ENCODE peak calls at places on chromosomes 11 and 22, in eight cellular contexts. One of them, this sample, is unnamed.

GRCh38 chr11:74731301-74732094 is at the start of gene CHRDL2:
- DNase-seq in HFFc6: no peak
- DNase-seq in T follicular helper cell: no peak
- DNase-seq in fibroblast of pulmonary artery: peak
- DNase-seq in Right ventricle myocardium superior: peak
- DNase-seq in NCI-H2081: no peak
- DNase-seq in posterior vena cava: no peak
- DNase-seq in activated T-helper 1 cell treated with anti-CD3 and anti-CD28 coated beads, Interleukin-2, amount 50 U/mL, for 16 hours: no peak
- DNase-seq in this sample: no peak

GRCh38 chr11:106961048-106961447 is 57.2 kb downstream of the GUCY1A2 start:
- DNase-seq in T follicular helper cell: no peak
- DNase-seq in fibroblast of pulmonary artery: peak
- DNase-seq in Right ventricle myocardium superior: no peak
- DNase-seq in HFFc6: no peak
- DNase-seq in activated T-helper 1 cell treated with anti-CD3 and anti-CD28 coated beads, Interleukin-2, amount 50 U/mL, for 16 hours: no peak
- DNase-seq in NCI-H2081: no peak
- DNase-seq in posterior vena cava: no peak
- DNase-seq in this sample: no peak

GRCh38 chr22:37433786-37434185 is 6.5 kb upstream of the ELFN2 start:
- DNase-seq in fibroblast of pulmonary artery: no peak
- DNase-seq in activated T-helper 1 cell treated with anti-CD3 and anti-CD28 coated beads, Interleukin-2, amount 50 U/mL, for 16 hours: no peak
- DNase-seq in T follicular helper cell: no peak
- DNase-seq in NCI-H2081: no peak
- DNase-seq in posterior vena cava: no peak
- DNase-seq in Right ventricle myocardium superior: no peak
- DNase-seq in HFFc6: no peak
- DNase-seq in this sample: no peak

GRCh38 chr11:125286486-125286885 is 121.9 kb downstream of the PKNOX2 start:
- DNase-seq in NCI-H2081: no peak
- DNase-seq in T follicular helper cell: no peak
- DNase-seq in HFFc6: no peak
- DNase-seq in fibroblast of pulmonary artery: no peak
- DNase-seq in activated T-helper 1 cell treated with anti-CD3 and anti-CD28 coated beads, Interleukin-2, amount 50 U/mL, for 16 hours: no peak
- DNase-seq in posterior vena cava: no peak
- DNase-seq in Right ventricle myocardium superior: no peak
- DNase-seq in this sample: no peak

GRCh38 chr11:4921796-4922195 is 2.3 kb downstream of the OR51G1 start:
- DNase-seq in posterior vena cava: no peak
- DNase-seq in HFFc6: no peak
- DNase-seq in T follicular helper cell: no peak
- DNase-seq in NCI-H2081: no peak
- DNase-seq in fibroblast of pulmonary artery: no peak
- DNase-seq in Right ventricle myocardium superior: no peak
- DNase-seq in activated T-helper 1 cell treated with anti-CD3 and anti-CD28 coated beads, Interleukin-2, amount 50 U/mL, for 16 hours: no peak
- DNase-seq in this sample: no peak

GRCh38 chr22:48192920-48193319 is 1430.5 kb downstream of the TBC1D22A start:
- DNase-seq in NCI-H2081: no peak
- DNase-seq in fibroblast of pulmonary artery: no peak
- DNase-seq in posterior vena cava: no peak
- DNase-seq in Right ventricle myocardium superior: no peak
- DNase-seq in HFFc6: no peak
- DNase-seq in T follicular helper cell: no peak
- DNase-seq in activated T-helper 1 cell treated with anti-CD3 and anti-CD28 coated beads, Interleukin-2, amount 50 U/mL, for 16 hours: no peak
- DNase-seq in this sample: no peak

GRCh38 chr22:32355760-32356159 is 1.9 kb upstream of the RFPL3 start:
- DNase-seq in T follicular helper cell: no peak
- DNase-seq in posterior vena cava: no peak
- DNase-seq in NCI-H2081: no peak
- DNase-seq in HFFc6: no peak
- DNase-seq in fibroblast of pulmonary artery: no peak
- DNase-seq in activated T-helper 1 cell treated with anti-CD3 and anti-CD28 coated beads, Interleukin-2, amount 50 U/mL, for 16 hours: no peak
- DNase-seq in Right ventricle myocardium superior: no peak
- DNase-seq in this sample: no peak

GRCh38 chr11:10844364-10844763 is 13.5 kb downstream of the ZBED5 start:
- DNase-seq in HFFc6: no peak
- DNase-seq in Right ventricle myocardium superior: no peak
- DNase-seq in NCI-H2081: no peak
- DNase-seq in activated T-helper 1 cell treated with anti-CD3 and anti-CD28 coated beads, Interleukin-2, amount 50 U/mL, for 16 hours: no peak
- DNase-seq in T follicular helper cell: no peak
- DNase-seq in fibroblast of pulmonary artery: no peak
- DNase-seq in posterior vena cava: no peak
- DNase-seq in this sample: no peak

GRCh38 chr22:23225724-23226496 is 45.6 kb downstream of the BCR start:
- DNase-seq in fibroblast of pulmonary artery: peak
- DNase-seq in Right ventricle myocardium superior: peak
- DNase-seq in activated T-helper 1 cell treated with anti-CD3 and anti-CD28 coated beads, Interleukin-2, amount 50 U/mL, for 16 hours: no peak
- DNase-seq in posterior vena cava: peak
- DNase-seq in HFFc6: peak
- DNase-seq in T follicular helper cell: peak
- DNase-seq in NCI-H2081: no peak
- DNase-seq in this sample: no peak

GRCh38 chr11:1116104-1116503 is 41.4 kb downstream of the MUC2 start:
- DNase-seq in posterior vena cava: peak
- DNase-seq in activated T-helper 1 cell treated with anti-CD3 and anti-CD28 coated beads, Interleukin-2, amount 50 U/mL, for 16 hours: no peak
- DNase-seq in HFFc6: no peak
- DNase-seq in T follicular helper cell: no peak
- DNase-seq in Right ventricle myocardium superior: peak
- DNase-seq in fibroblast of pulmonary artery: no peak
- DNase-seq in NCI-H2081: no peak
- DNase-seq in this sample: no peak

GRCh38 chr11:119585038-119585666 is 143.8 kb downstream of the NECTIN1 start:
- DNase-seq in HFFc6: no peak
- DNase-seq in posterior vena cava: no peak
- DNase-seq in T follicular helper cell: no peak
- DNase-seq in fibroblast of pulmonary artery: no peak
- DNase-seq in Right ventricle myocardium superior: no peak
- DNase-seq in NCI-H2081: peak
- DNase-seq in activated T-helper 1 cell treated with anti-CD3 and anti-CD28 coated beads, Interleukin-2, amount 50 U/mL, for 16 hours: no peak
- DNase-seq in this sample: peak

GRCh38 chr11:61541568-61541967 is 33.0 kb downstream of the LRRC10B start:
- DNase-seq in T follicular helper cell: no peak
- DNase-seq in NCI-H2081: no peak
- DNase-seq in posterior vena cava: no peak
- DNase-seq in activated T-helper 1 cell treated with anti-CD3 and anti-CD28 coated beads, Interleukin-2, amount 50 U/mL, for 16 hours: no peak
- DNase-seq in fibroblast of pulmonary artery: no peak
- DNase-seq in HFFc6: peak
- DNase-seq in Right ventricle myocardium superior: no peak
- DNase-seq in this sample: no peak

GRCh38 chr11:85947431-85948272 is 92.5 kb downstream of the CCDC83 start:
- DNase-seq in activated T-helper 1 cell treated with anti-CD3 and anti-CD28 coated beads, Interleukin-2, amount 50 U/mL, for 16 hours: no peak
- DNase-seq in fibroblast of pulmonary artery: peak
- DNase-seq in HFFc6: peak
- DNase-seq in posterior vena cava: no peak
- DNase-seq in Right ventricle myocardium superior: no peak
- DNase-seq in NCI-H2081: no peak
- DNase-seq in T follicular helper cell: no peak
- DNase-seq in this sample: no peak

GRCh38 chr11:28176231-28176853 is 68.2 kb downstream of the METTL15 start:
- DNase-seq in NCI-H2081: no peak
- DNase-seq in T follicular helper cell: no peak
- DNase-seq in HFFc6: peak
- DNase-seq in posterior vena cava: no peak
- DNase-seq in Right ventricle myocardium superior: no peak
- DNase-seq in activated T-helper 1 cell treated with anti-CD3 and anti-CD28 coated beads, Interleukin-2, amount 50 U/mL, for 16 hours: no peak
- DNase-seq in fibroblast of pulmonary artery: no peak
- DNase-seq in this sample: no peak